ENCODE peak calls at places on chromosomes 2 and 18, in seven cellular contexts. K is AG04450, T is WERI-Rb-1, I is gastrocnemius medialis, B is astrocyte, M is kidney epithelial cell, J is sigmoid colon. F is an unnamed sample.

GRCh38 chr18:10965104-10965503 is 184.3 kb downstream of the PIEZO2 start:
- DNase-seq in K (no peak), T (no peak), I (no peak), B (no peak), M (no peak), J (no peak), F (no peak)

GRCh38 chr2:85804583-85804982 is 50.8 kb downstream of the ATOH8 start:
- DNase-seq in K (no peak), T (no peak), I (no peak), B (no peak), M (no peak), J (peak; percentile 57), F (no peak)

GRCh38 chr2:231563378-231563961 is 29.2 kb upstream of the TEX44 start:
- DNase-seq in K (peak; percentile 18), T (peak; percentile 83), I (no peak), B (peak; percentile 29), M (no peak), J (peak; percentile 77), F (no peak)

GRCh38 chr2:108877506-108877905 is 90.9 kb downstream of the CCDC138 start:
- DNase-seq in K (no peak), T (no peak), I (no peak), B (no peak), M (no peak), J (no peak), F (no peak)

GRCh38 chr2:157229572-157229971 is 27.9 kb upstream of the GALNT5 start:
- DNase-seq in K (peak; percentile 58), T (no peak), I (no peak), B (peak; percentile 94), M (peak; percentile 5), J (no peak), F (no peak)

GRCh38 chr2:85680707-85681353 is 12.8 kb upstream of the SFTPB start:
- DNase-seq in K (no peak), T (no peak), I (no peak), B (no peak), M (no peak), J (peak; percentile 41), F (no peak)

GRCh38 chr2:233414273-233414654 is 60.0 kb downstream of the DGKD start:
- DNase-seq in K (no peak), T (no peak), I (peak; percentile 65), B (peak; percentile 64), M (no peak), J (no peak), F (no peak)

GRCh38 chr2:53630001-53630606 is 137.5 kb upstream of the CHAC2 start:
- DNase-seq in K (no peak), T (no peak), I (no peak), B (no peak), M (no peak), J (no peak), F (no peak)

GRCh38 chr2:141911485-141912066 is 219.2 kb downstream of the LRP1B start:
- DNase-seq in K (no peak), T (peak; percentile 51), I (no peak), B (peak; percentile 5), M (no peak), J (no peak), F (no peak)

GRCh38 chr2:68171146-68171545 is 13.5 kb downstream of the PNO1 start:
- DNase-seq in K (no peak), T (no peak), I (no peak), B (no peak), M (no peak), J (no peak), F (no peak)

GRCh38 chr2:168465594-168465993 is 9.5 kb downstream of the CERS6 start:
- DNase-seq in K (no peak), T (no peak), I (no peak), B (peak; percentile 20), M (no peak), J (no peak), F (no peak)

GRCh38 chr2:20421336-20421987 is 25.4 kb upstream of the RHOB start:
- DNase-seq in K (no peak), T (peak; percentile 6), I (no peak), B (no peak), M (no peak), J (no peak), F (no peak)

GRCh38 chr2:95303191-95303914 is 6.2 kb downstream of the KCNIP3 start:
- DNase-seq in K (no peak), T (no peak), I (no peak), B (no peak), M (no peak), J (no peak), F (no peak)

GRCh38 chr2:48016620-48017019 is 110.3 kb upstream of the FBXO11 start:
- DNase-seq in K (no peak), T (no peak), I (no peak), B (no peak), M (no peak), J (no peak), F (no peak)

GRCh38 chr2:101617188-101617587 is 80.3 kb upstream of the MAP4K4 start:
- DNase-seq in K (peak; percentile 64), T (no peak), I (no peak), B (peak; percentile 88), M (peak; percentile 74), J (no peak), F (no peak)

GRCh38 chr2:224757934-224758548 is 41.9 kb upstream of the CCDC195 start:
- DNase-seq in K (no peak), T (no peak), I (no peak), B (no peak), M (no peak), J (no peak), F (no peak)

GRCh38 chr2:85887566-85888019 is 1.2 kb downstream of the ST3GAL5 start:
- DNase-seq in K (no peak), T (peak; percentile 73), I (peak; percentile 73), B (no peak), M (no peak), J (peak; percentile 86), F (no peak)

GRCh38 chr18:22324191-22325131 is 93.3 kb downstream of the CTAGE1 start:
- DNase-seq in K (no peak), T (no peak), I (no peak), B (peak; percentile 15), M (no peak), J (no peak), F (no peak)

GRCh38 chr2:160635488-160635887 is 141.9 kb upstream of the RBMS1 start:
- DNase-seq in K (no peak), T (no peak), I (no peak), B (peak; percentile 60), M (no peak), J (no peak), F (no peak)

DNA sequence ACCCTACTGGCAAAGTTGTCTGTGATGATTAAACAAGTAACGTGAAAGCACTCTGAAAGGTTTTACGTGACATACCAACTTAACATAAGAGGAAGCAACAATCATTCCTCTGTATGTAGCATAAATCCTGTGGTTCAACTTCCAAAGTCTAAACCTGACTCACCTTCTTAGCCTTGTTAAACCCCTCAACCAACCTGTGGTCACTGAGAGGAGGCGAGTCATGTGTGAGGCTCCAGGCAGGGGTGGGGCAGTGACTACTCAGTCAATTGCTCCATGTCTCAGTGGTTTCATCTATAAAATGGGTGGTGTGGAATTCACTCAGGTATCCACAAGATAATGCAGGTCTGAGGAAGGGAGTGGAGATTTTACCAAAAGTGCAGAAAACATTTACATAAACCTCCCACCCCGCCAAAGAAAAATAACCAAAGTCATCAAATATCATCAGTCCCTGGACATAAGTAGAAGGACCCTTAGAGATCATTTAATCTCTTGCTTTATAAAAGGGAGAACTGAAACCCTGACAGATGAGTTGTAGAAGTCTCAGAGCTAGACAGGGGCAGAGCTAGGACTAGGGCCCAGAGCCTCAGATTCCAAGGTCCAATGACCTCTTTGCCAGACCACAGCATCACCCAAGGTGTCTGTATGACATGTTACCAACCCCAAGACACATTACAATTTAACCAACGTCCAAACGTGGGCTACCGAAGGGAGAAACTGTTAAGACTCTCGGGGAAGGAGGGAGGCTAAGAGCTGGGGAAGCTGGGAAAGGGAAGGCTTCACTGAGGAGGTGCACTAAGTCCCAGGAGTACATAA is 3.7 kb upstream of the PCBP1 start:
- DNase-seq in K (no peak), T (no peak), I (no peak), B (peak; percentile 65), M (peak; percentile 62), J (peak; percentile 48), F (no peak)
- H3K4me3 ChIP-seq in K (no peak overlapping the region), T (no peak overlapping the region), I (no peak overlapping the region), B (no peak overlapping the region), M (no peak overlapping the region), J (no peak overlapping the region), F (peak overlapping the region; percentile 84)

DNA sequence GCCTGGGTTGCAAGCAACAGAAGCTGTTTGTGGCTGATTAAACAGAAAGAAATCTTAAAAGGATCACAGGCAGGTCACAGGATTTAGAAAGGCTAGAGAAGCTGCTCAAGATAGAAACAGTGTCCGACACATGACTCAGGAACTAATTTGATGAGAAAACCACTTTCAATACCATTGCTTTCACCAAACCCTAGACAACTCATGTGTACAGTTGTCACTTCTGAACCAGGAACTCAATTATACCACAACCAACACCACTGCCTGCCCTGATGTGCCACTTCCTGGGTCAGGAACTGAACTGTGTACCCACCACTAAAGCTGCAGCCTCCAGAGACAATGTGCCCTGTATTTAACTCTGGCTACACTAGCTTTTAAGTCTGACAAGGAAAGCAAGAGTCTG is 56.0 kb downstream of the TMEM247 start:
- DNase-seq in K (no peak), T (no peak), I (no peak), B (no peak), M (no peak), J (no peak), F (no peak)
- H3K4me3 ChIP-seq in K (no peak overlapping the region), T (no peak overlapping the region), I (no peak overlapping the region), B (no peak overlapping the region), M (no peak overlapping the region), J (no peak overlapping the region), F (no peak overlapping the region)

DNA sequence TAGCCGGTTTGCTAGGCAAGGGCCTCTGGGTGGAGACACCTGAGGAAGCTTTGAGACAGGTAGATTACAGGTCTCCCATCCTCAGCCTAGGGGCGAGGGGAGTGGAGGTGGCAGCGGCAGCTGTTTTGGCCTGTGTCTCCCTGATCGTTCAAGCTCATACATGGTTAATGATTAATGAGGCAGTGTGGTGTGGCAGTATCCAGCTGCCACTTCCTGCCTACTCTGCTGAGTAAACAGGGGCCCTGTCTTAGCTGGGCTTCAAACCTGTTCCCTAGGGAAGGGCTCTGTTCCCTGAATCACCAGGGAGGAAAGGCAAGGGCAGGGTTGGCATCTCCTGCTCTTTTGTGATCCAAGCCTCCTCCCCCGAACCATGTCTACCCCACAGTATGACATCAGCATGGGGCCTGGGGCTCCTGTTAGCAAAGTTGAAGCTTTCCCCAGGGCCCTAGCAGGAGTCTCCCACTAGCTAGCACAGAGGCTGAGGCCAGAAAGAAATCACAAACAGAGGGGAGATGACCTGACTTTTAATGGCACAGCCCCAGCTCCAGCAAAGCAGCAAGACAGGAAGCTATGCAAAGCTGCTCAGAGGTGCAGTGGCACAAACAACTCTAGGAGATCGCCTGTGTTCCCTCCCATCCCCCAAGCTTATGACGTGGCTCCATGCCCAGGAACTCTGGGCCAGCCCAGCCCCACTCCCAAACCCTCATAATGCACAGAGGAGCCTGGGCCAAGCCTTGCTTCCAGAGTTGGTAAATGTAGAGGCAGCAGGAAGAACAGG is 3.7 kb upstream of the TUBA4B start:
- DNase-seq in K (peak; percentile 39), T (peak; percentile 26), I (peak; percentile 69), B (peak; percentile 59), M (peak; percentile 96), J (peak; percentile 91), F (peak; percentile 83)
- H3K4me3 ChIP-seq in K (no peak overlapping the region), T (no peak overlapping the region), I (peak overlapping the region; percentile 37), B (no peak overlapping the region), M (no peak overlapping the region), J (no peak overlapping the region), F (peak overlapping the region; percentile 34)

DNA sequence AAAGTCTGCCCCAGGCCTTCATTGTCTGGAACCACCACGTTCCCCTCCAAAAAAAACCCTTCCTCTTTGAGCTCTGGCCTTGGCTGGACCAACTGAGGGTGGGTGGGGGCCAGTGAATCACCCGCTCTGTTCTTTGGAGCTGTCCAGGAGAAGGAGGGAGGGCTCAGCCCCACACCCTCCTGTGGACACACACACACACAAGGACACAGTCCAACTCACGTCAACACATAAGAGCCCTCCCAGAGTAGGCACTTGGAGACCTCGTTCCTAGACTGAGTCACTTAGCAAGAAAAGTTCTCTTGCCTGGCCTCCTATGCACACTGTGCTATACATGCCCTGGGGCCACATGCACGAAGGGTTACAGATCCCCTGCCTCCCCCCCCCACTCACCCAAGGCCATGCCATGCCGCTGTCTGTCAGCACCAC is 1.2 kb upstream of the TNS1 start:
- DNase-seq in K (peak; percentile 43), T (no peak), I (peak; percentile 81), B (peak; percentile 98), M (no peak), J (peak; percentile 95), F (peak; percentile 94)
- H3K4me3 ChIP-seq in K (no peak overlapping the region), T (no peak overlapping the region), I (no peak overlapping the region), B (no peak overlapping the region), M (no peak overlapping the region), J (no peak overlapping the region), F (peak overlapping the region; percentile 74)